ENCODE peak calls at places on chromosomes 6 and 20, in six cellular contexts. One of them, this sample, is unnamed.

GRCh38 chr6:40986871-40987270 is 52.1 kb downstream of the UNC5CL start:
- DNase-seq in H9: no peak
- DNase-seq in IMR-90: no peak
- DNase-seq in neuronal stem cell: no peak
- DNase-seq in mesenchymal stem cell: no peak
- DNase-seq in H1: no peak
- DNase-seq in this sample: no peak

GRCh38 chr20:56003111-56003800 is 2.1 kb downstream of the CBLN4 start:
- DNase-seq in H1: peak; percentile 62
- DNase-seq in H9: peak; percentile 24
- DNase-seq in mesenchymal stem cell: no peak
- DNase-seq in neuronal stem cell: no peak
- DNase-seq in IMR-90: no peak
- DNase-seq in this sample: no peak

GRCh38 chr20:1174787-1175186 is 10.0 kb downstream of the TMEM74B start:
- DNase-seq in IMR-90: no peak
- DNase-seq in H1: no peak
- DNase-seq in neuronal stem cell: no peak
- DNase-seq in H9: no peak
- DNase-seq in mesenchymal stem cell: no peak
- DNase-seq in this sample: no peak

GRCh38 chr6:164928366-164929154 is 380.8 kb downstream of the C6orf118 start:
- DNase-seq in neuronal stem cell: no peak
- DNase-seq in IMR-90: no peak
- DNase-seq in mesenchymal stem cell: no peak
- DNase-seq in H9: no peak
- DNase-seq in H1: no peak
- DNase-seq in this sample: no peak

GRCh38 chr6:5534643-5535042 is 273.3 kb downstream of the FARS2 start:
- DNase-seq in neuronal stem cell: no peak
- DNase-seq in mesenchymal stem cell: no peak
- DNase-seq in H1: no peak
- DNase-seq in H9: no peak
- DNase-seq in IMR-90: no peak
- DNase-seq in this sample: no peak

GRCh38 chr6:42260424-42260888 is 42.8 kb upstream of the MRPS10 start:
- DNase-seq in H1: peak; percentile 73
- DNase-seq in neuronal stem cell: no peak
- DNase-seq in mesenchymal stem cell: peak; percentile 51
- DNase-seq in H9: peak; percentile 72
- DNase-seq in IMR-90: no peak
- DNase-seq in this sample: no peak

GRCh38 chr6:111800468-111800760 is 72.8 kb downstream of the FYN start:
- DNase-seq in H1: no peak
- DNase-seq in mesenchymal stem cell: no peak
- DNase-seq in IMR-90: no peak
- DNase-seq in H9: no peak
- DNase-seq in neuronal stem cell: no peak
- DNase-seq in this sample: no peak

GRCh38 chr20:12936020-12936419 is 72.8 kb upstream of the SPTLC3 start:
- DNase-seq in neuronal stem cell: no peak
- DNase-seq in mesenchymal stem cell: no peak
- DNase-seq in IMR-90: no peak
- DNase-seq in H1: no peak
- DNase-seq in H9: peak; percentile 52
- DNase-seq in this sample: no peak

GRCh38 chr20:19947611-19948264 is 69.4 kb upstream of the NAA20 start:
- DNase-seq in mesenchymal stem cell: peak; percentile 93
- DNase-seq in IMR-90: peak; percentile 97
- DNase-seq in H1: no peak
- DNase-seq in neuronal stem cell: no peak
- DNase-seq in H9: peak; percentile 73
- DNase-seq in this sample: peak; percentile 86

GRCh38 chr6:42099340-42100028 is 42.9 kb downstream of the C6orf132 start:
- DNase-seq in IMR-90: peak; percentile 71
- DNase-seq in H9: no peak
- DNase-seq in neuronal stem cell: no peak
- DNase-seq in H1: no peak
- DNase-seq in mesenchymal stem cell: peak; percentile 83
- DNase-seq in this sample: no peak

GRCh38 chr6:159981591-159982245 is 12.8 kb downstream of the IGF2R start:
- DNase-seq in H1: no peak
- DNase-seq in mesenchymal stem cell: peak; percentile 96
- DNase-seq in neuronal stem cell: no peak
- DNase-seq in H9: no peak
- DNase-seq in IMR-90: peak; percentile 91
- DNase-seq in this sample: peak; percentile 43

GRCh38 chr6:118918326-118918725 is 16.6 kb downstream of the MCM9 start:
- DNase-seq in mesenchymal stem cell: no peak
- DNase-seq in IMR-90: peak; percentile 34
- DNase-seq in H1: no peak
- DNase-seq in H9: no peak
- DNase-seq in neuronal stem cell: no peak
- DNase-seq in this sample: no peak

GRCh38 chr6:133631421-133631820 is 257.5 kb upstream of the TCF21 start:
- DNase-seq in IMR-90: peak; percentile 73
- DNase-seq in H9: no peak
- DNase-seq in mesenchymal stem cell: peak; percentile 81
- DNase-seq in neuronal stem cell: no peak
- DNase-seq in H1: no peak
- DNase-seq in this sample: peak; percentile 3

GRCh38 chr6:138909975-138910374 is 78.1 kb downstream of the REPS1 start:
- DNase-seq in neuronal stem cell: no peak
- DNase-seq in H1: no peak
- DNase-seq in H9: no peak
- DNase-seq in IMR-90: no peak
- DNase-seq in mesenchymal stem cell: no peak
- DNase-seq in this sample: no peak

GRCh38 chr6:53279301-53279700 is 69.4 kb downstream of the ELOVL5 start:
- DNase-seq in H9: no peak
- DNase-seq in neuronal stem cell: no peak
- DNase-seq in H1: no peak
- DNase-seq in IMR-90: no peak
- DNase-seq in mesenchymal stem cell: no peak
- DNase-seq in this sample: no peak

GRCh38 chr6:54084234-54084633 is 27.0 kb upstream of the MLIP start:
- DNase-seq in H9: no peak
- DNase-seq in IMR-90: no peak
- DNase-seq in H1: no peak
- DNase-seq in mesenchymal stem cell: no peak
- DNase-seq in neuronal stem cell: no peak
- DNase-seq in this sample: no peak

GRCh38 chr6:148432405-148433195 is 90.0 kb downstream of the SASH1 start:
- DNase-seq in neuronal stem cell: no peak
- DNase-seq in H1: no peak
- DNase-seq in mesenchymal stem cell: no peak
- DNase-seq in IMR-90: no peak
- DNase-seq in H9: no peak
- DNase-seq in this sample: no peak

GRCh38 chr20:38321959-38322598 is 18.1 kb downstream of the BPI start:
- DNase-seq in IMR-90: peak; percentile 73
- DNase-seq in neuronal stem cell: peak; percentile 36
- DNase-seq in H1: no peak
- DNase-seq in mesenchymal stem cell: peak; percentile 72
- DNase-seq in H9: peak; percentile 51
- DNase-seq in this sample: peak; percentile 13

DNA sequence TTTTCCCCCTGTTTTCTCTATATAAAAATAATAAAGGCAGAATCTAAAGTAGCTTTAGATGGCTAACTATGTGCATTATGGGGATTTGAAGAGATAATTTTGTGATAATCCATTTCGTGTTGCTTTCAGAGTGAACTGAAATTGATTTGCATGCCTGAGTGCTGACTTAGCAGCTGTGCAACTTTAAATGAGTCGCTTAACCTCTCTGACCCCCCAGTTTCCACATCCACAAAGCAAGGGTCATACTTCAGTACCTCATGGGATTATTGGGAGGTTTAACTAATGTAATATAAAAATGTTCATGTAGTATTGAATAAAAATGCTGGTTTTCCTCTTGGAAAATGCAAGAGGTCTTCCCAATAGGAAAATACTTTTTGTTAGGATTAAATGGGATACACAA is 63.8 kb upstream of the FABP7 start:
- DNase-seq in H9: no peak
- DNase-seq in H1: no peak
- DNase-seq in IMR-90: peak; percentile 82
- DNase-seq in neuronal stem cell: no peak
- DNase-seq in mesenchymal stem cell: peak; percentile 61
- DNase-seq in this sample: no peak
- H3K14ac ChIP-seq in H9: no peak overlapping the region
- H3K14ac ChIP-seq in H1: no peak overlapping the region
- H3K14ac ChIP-seq in IMR-90: no peak overlapping the region
- H3K14ac ChIP-seq in neuronal stem cell: no peak overlapping the region
- H3K14ac ChIP-seq in mesenchymal stem cell: no peak overlapping the region
- H3K14ac ChIP-seq in this sample: no peak overlapping the region

GRCh38 chr20:21557246-21557982 is 43.5 kb upstream of the NKX2-2 start:
- DNase-seq in mesenchymal stem cell: no peak
- DNase-seq in IMR-90: no peak
- DNase-seq in H9: no peak
- DNase-seq in H1: no peak
- DNase-seq in neuronal stem cell: no peak
- DNase-seq in this sample: no peak
- H3K4me1 ChIP-seq in mesenchymal stem cell: no peaks in the 10 kb centered on the region
- H3K4me1 ChIP-seq in IMR-90: no peaks in the 10 kb centered on the region
- H3K4me1 ChIP-seq in H9: peaks cover 7% of the 10 kb centered on the region
- H3K4me1 ChIP-seq in H1: no peaks in the 10 kb centered on the region
- H3K4me1 ChIP-seq in neuronal stem cell: no peaks in the 10 kb centered on the region
- H3K4me1 ChIP-seq in this sample: no peaks in the 10 kb centered on the region

DNA sequence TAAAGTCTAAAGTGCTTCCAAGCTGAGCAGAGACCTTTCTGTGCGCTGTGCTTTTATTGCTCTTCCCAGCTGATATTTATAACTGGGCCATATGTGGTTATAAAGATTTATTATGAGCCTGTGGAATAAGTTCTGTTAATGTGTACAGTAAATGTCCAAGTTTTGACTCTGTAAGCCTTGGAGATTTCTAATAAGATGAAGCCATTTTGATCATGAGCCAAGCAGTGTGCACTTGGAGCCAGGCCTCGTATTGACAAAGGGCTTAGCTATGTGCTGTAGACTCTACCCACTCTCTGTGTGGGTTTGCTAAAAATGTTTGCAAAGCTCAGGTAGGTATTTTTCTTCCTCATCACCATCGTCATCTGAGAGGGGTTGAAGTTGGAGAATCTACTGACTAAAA is 361.1 kb downstream of the FOXA2 start:
- DNase-seq in H9: no peak
- DNase-seq in H1: no peak
- DNase-seq in neuronal stem cell: no peak
- DNase-seq in IMR-90: no peak
- DNase-seq in mesenchymal stem cell: no peak
- DNase-seq in this sample: no peak
- H3K14ac ChIP-seq in H9: no peak overlapping the region
- H3K14ac ChIP-seq in H1: no peak overlapping the region
- H3K14ac ChIP-seq in neuronal stem cell: no peak overlapping the region
- H3K14ac ChIP-seq in IMR-90: no peak overlapping the region
- H3K14ac ChIP-seq in mesenchymal stem cell: no peak overlapping the region
- H3K14ac ChIP-seq in this sample: no peak overlapping the region

DNA sequence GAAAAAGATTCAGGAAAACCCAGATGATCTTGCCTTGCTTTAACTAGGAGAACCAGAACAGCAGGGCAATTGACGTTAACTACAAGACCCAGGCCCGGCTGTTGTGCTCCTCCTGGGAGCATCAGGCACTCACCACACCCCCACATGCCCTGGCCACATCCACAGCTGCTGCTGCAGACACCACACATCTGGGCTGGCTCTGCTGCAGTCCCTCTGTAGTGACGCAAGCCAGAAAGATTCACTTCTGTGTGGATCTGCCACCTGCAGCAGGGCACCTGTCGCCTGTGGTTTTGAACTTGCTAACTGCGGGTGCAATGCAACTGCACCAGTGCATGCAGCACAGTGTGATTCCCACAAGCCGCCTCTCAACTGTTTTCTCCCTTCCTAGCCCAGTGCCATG is 228.8 kb downstream of the SYNDIG1 start:
- DNase-seq in mesenchymal stem cell: no peak
- DNase-seq in IMR-90: no peak
- DNase-seq in neuronal stem cell: no peak
- DNase-seq in H1: peak; percentile 35
- DNase-seq in H9: peak; percentile 17
- DNase-seq in this sample: no peak
- H3K4me1 ChIP-seq in mesenchymal stem cell: no peaks in the 10 kb centered on the region
- H3K4me1 ChIP-seq in IMR-90: no peaks in the 10 kb centered on the region
- H3K4me1 ChIP-seq in neuronal stem cell: no peaks in the 10 kb centered on the region
- H3K4me1 ChIP-seq in H1: no peaks in the 10 kb centered on the region
- H3K4me1 ChIP-seq in H9: no peaks in the 10 kb centered on the region
- H3K4me1 ChIP-seq in this sample: no peaks in the 10 kb centered on the region

GRCh38 chr6:64602993-64603392 is 967.4 kb downstream of the PHF3 start:
- DNase-seq in H9: no peak
- DNase-seq in IMR-90: no peak
- DNase-seq in neuronal stem cell: no peak
- DNase-seq in mesenchymal stem cell: no peak
- DNase-seq in H1: no peak
- DNase-seq in this sample: no peak
- H3K14ac ChIP-seq in H9: no peak overlapping the region
- H3K14ac ChIP-seq in IMR-90: no peak overlapping the region
- H3K14ac ChIP-seq in neuronal stem cell: no peak overlapping the region
- H3K14ac ChIP-seq in mesenchymal stem cell: no peak overlapping the region
- H3K14ac ChIP-seq in H1: no peak overlapping the region
- H3K14ac ChIP-seq in this sample: no peak overlapping the region

GRCh38 chr6:13260116-13260598 is 68.2 kb downstream of the TBC1D7 start:
- DNase-seq in mesenchymal stem cell: no peak
- DNase-seq in IMR-90: no peak
- DNase-seq in H1: no peak
- DNase-seq in H9: no peak
- DNase-seq in neuronal stem cell: no peak
- DNase-seq in this sample: no peak

GRCh38 chr6:13260831-13261230 is 67.5 kb downstream of the TBC1D7 start:
- DNase-seq in mesenchymal stem cell: no peak
- DNase-seq in H9: no peak
- DNase-seq in H1: no peak
- DNase-seq in IMR-90: no peak
- DNase-seq in neuronal stem cell: no peak
- DNase-seq in this sample: no peak

GRCh38 chr6:13261464-13261994 is 66.8 kb downstream of the TBC1D7 start:
- DNase-seq in H9: no peak
- DNase-seq in H1: no peak
- DNase-seq in mesenchymal stem cell: no peak
- DNase-seq in IMR-90: no peak
- DNase-seq in neuronal stem cell: no peak
- DNase-seq in this sample: no peak

GRCh38 chr6:13262302-13263006 is 65.9 kb downstream of the TBC1D7 start:
- DNase-seq in H9: no peak
- DNase-seq in IMR-90: no peak
- DNase-seq in neuronal stem cell: no peak
- DNase-seq in H1: no peak
- DNase-seq in mesenchymal stem cell: no peak
- DNase-seq in this sample: no peak

GRCh38 chr6:13263669-13264068 is 64.7 kb downstream of the TBC1D7 start:
- DNase-seq in H9: no peak
- DNase-seq in IMR-90: no peak
- DNase-seq in H1: no peak
- DNase-seq in neuronal stem cell: no peak
- DNase-seq in mesenchymal stem cell: no peak
- DNase-seq in this sample: no peak
- H3K4me1 ChIP-seq in H9: no peaks in the 10 kb centered on the region
- H3K4me1 ChIP-seq in IMR-90: no peaks in the 10 kb centered on the region
- H3K4me1 ChIP-seq in H1: no peaks in the 10 kb centered on the region
- H3K4me1 ChIP-seq in neuronal stem cell: peaks cover 5% of the 10 kb centered on the region
- H3K4me1 ChIP-seq in mesenchymal stem cell: peaks cover 8% of the 10 kb centered on the region
- H3K4me1 ChIP-seq in this sample: peaks cover 3% of the 10 kb centered on the region

This sample was measured in trophoblast cell.